ENCODE peak calls at places on chromosomes 2 and 18, in nine cellular contexts. One of them, this sample, is unnamed.

GRCh38 chr2:45734336-45734735 is 82.9 kb downstream of the PRKCE start:
- DNase-seq in HS-5: no peak
- DNase-seq in activated CD4-positive, alpha-beta T cell treated with anti-CD3 and anti-CD28 coated beads for 48 hours: no peak
- DNase-seq in astrocyte of the hippocampus: no peak
- DNase-seq in activated T-helper 1 cell treated with Interleukin-2 at 50 U/mL for 16 hours: no peak
- DNase-seq in mesendoderm: no peak
- DNase-seq in activated gamma-delta T cell treated with Interleukin-2 at 50 U/mL for 16 hours: no peak
- DNase-seq in NCI-H748 treated with DMSO at 0.1 percent for 48 hours: no peak
- DNase-seq in SK-N-SH: no peak
- DNase-seq in this sample: no peak

GRCh38 chr2:46997884-46998283 is 82.3 kb upstream of the MCFD2 start:
- DNase-seq in HS-5: no peak
- DNase-seq in activated CD4-positive, alpha-beta T cell treated with anti-CD3 and anti-CD28 coated beads for 48 hours: no peak
- DNase-seq in astrocyte of the hippocampus: no peak
- DNase-seq in activated T-helper 1 cell treated with Interleukin-2 at 50 U/mL for 16 hours: no peak
- DNase-seq in mesendoderm: no peak
- DNase-seq in activated gamma-delta T cell treated with Interleukin-2 at 50 U/mL for 16 hours: no peak
- DNase-seq in NCI-H748 treated with DMSO at 0.1 percent for 48 hours: no peak
- DNase-seq in SK-N-SH: no peak
- DNase-seq in this sample: no peak

GRCh38 chr2:79887747-79888374 is 375.0 kb downstream of the CTNNA2 start:
- DNase-seq in HS-5: peak
- DNase-seq in activated CD4-positive, alpha-beta T cell treated with anti-CD3 and anti-CD28 coated beads for 48 hours: peak
- DNase-seq in astrocyte of the hippocampus: peak
- DNase-seq in activated T-helper 1 cell treated with Interleukin-2 at 50 U/mL for 16 hours: no peak
- DNase-seq in mesendoderm: peak
- DNase-seq in activated gamma-delta T cell treated with Interleukin-2 at 50 U/mL for 16 hours: no peak
- DNase-seq in NCI-H748 treated with DMSO at 0.1 percent for 48 hours: peak
- DNase-seq in SK-N-SH: peak
- DNase-seq in this sample: no peak

GRCh38 chr2:67503066-67503795 is 106.1 kb downstream of the ETAA1 start:
- DNase-seq in HS-5: peak
- DNase-seq in activated CD4-positive, alpha-beta T cell treated with anti-CD3 and anti-CD28 coated beads for 48 hours: no peak
- DNase-seq in astrocyte of the hippocampus: peak
- DNase-seq in activated T-helper 1 cell treated with Interleukin-2 at 50 U/mL for 16 hours: no peak
- DNase-seq in mesendoderm: peak
- DNase-seq in activated gamma-delta T cell treated with Interleukin-2 at 50 U/mL for 16 hours: no peak
- DNase-seq in NCI-H748 treated with DMSO at 0.1 percent for 48 hours: no peak
- DNase-seq in SK-N-SH: no peak
- DNase-seq in this sample: no peak

GRCh38 chr2:75641587-75641986 is 5.0 kb upstream of the MRPL19 start:
- DNase-seq in HS-5: no peak
- DNase-seq in activated CD4-positive, alpha-beta T cell treated with anti-CD3 and anti-CD28 coated beads for 48 hours: no peak
- DNase-seq in astrocyte of the hippocampus: peak
- DNase-seq in activated T-helper 1 cell treated with Interleukin-2 at 50 U/mL for 16 hours: no peak
- DNase-seq in mesendoderm: no peak
- DNase-seq in activated gamma-delta T cell treated with Interleukin-2 at 50 U/mL for 16 hours: no peak
- DNase-seq in NCI-H748 treated with DMSO at 0.1 percent for 48 hours: no peak
- DNase-seq in SK-N-SH: no peak
- DNase-seq in this sample: no peak

GRCh38 chr2:57497489-57498096 is 549.0 kb upstream of the VRK2 start:
- DNase-seq in HS-5: peak
- DNase-seq in activated CD4-positive, alpha-beta T cell treated with anti-CD3 and anti-CD28 coated beads for 48 hours: peak
- DNase-seq in astrocyte of the hippocampus: peak
- DNase-seq in activated T-helper 1 cell treated with Interleukin-2 at 50 U/mL for 16 hours: no peak
- DNase-seq in mesendoderm: peak
- DNase-seq in activated gamma-delta T cell treated with Interleukin-2 at 50 U/mL for 16 hours: no peak
- DNase-seq in NCI-H748 treated with DMSO at 0.1 percent for 48 hours: peak
- DNase-seq in SK-N-SH: peak
- DNase-seq in this sample: no peak

GRCh38 chr2:6392966-6393365 is 472.7 kb downstream of the CMPK2 start:
- DNase-seq in HS-5: no peak
- DNase-seq in activated CD4-positive, alpha-beta T cell treated with anti-CD3 and anti-CD28 coated beads for 48 hours: no peak
- DNase-seq in astrocyte of the hippocampus: peak
- DNase-seq in activated T-helper 1 cell treated with Interleukin-2 at 50 U/mL for 16 hours: no peak
- DNase-seq in mesendoderm: no peak
- DNase-seq in activated gamma-delta T cell treated with Interleukin-2 at 50 U/mL for 16 hours: no peak
- DNase-seq in NCI-H748 treated with DMSO at 0.1 percent for 48 hours: no peak
- DNase-seq in SK-N-SH: no peak
- DNase-seq in this sample: peak

GRCh38 chr2:34373586-34374233 is 774.6 kb upstream of the FAM98A start:
- DNase-seq in HS-5: no peak
- DNase-seq in activated CD4-positive, alpha-beta T cell treated with anti-CD3 and anti-CD28 coated beads for 48 hours: no peak
- DNase-seq in astrocyte of the hippocampus: no peak
- DNase-seq in activated T-helper 1 cell treated with Interleukin-2 at 50 U/mL for 16 hours: no peak
- DNase-seq in mesendoderm: no peak
- DNase-seq in activated gamma-delta T cell treated with Interleukin-2 at 50 U/mL for 16 hours: no peak
- DNase-seq in NCI-H748 treated with DMSO at 0.1 percent for 48 hours: no peak
- DNase-seq in SK-N-SH: no peak
- DNase-seq in this sample: no peak

GRCh38 chr2:186379052-186379451 is 107.0 kb upstream of the ZC3H15 start:
- DNase-seq in HS-5: no peak
- DNase-seq in activated CD4-positive, alpha-beta T cell treated with anti-CD3 and anti-CD28 coated beads for 48 hours: no peak
- DNase-seq in astrocyte of the hippocampus: no peak
- DNase-seq in activated T-helper 1 cell treated with Interleukin-2 at 50 U/mL for 16 hours: no peak
- DNase-seq in mesendoderm: no peak
- DNase-seq in activated gamma-delta T cell treated with Interleukin-2 at 50 U/mL for 16 hours: no peak
- DNase-seq in NCI-H748 treated with DMSO at 0.1 percent for 48 hours: no peak
- DNase-seq in SK-N-SH: no peak
- DNase-seq in this sample: no peak

GRCh38 chr2:196314780-196315179 is 143.4 kb upstream of the STK17B start:
- DNase-seq in HS-5: no peak
- DNase-seq in activated CD4-positive, alpha-beta T cell treated with anti-CD3 and anti-CD28 coated beads for 48 hours: no peak
- DNase-seq in astrocyte of the hippocampus: peak
- DNase-seq in activated T-helper 1 cell treated with Interleukin-2 at 50 U/mL for 16 hours: no peak
- DNase-seq in mesendoderm: peak
- DNase-seq in activated gamma-delta T cell treated with Interleukin-2 at 50 U/mL for 16 hours: no peak
- DNase-seq in NCI-H748 treated with DMSO at 0.1 percent for 48 hours: no peak
- DNase-seq in SK-N-SH: no peak
- DNase-seq in this sample: no peak

GRCh38 chr2:62099050-62099449 is 96.9 kb upstream of the B3GNT2 start:
- DNase-seq in HS-5: no peak
- DNase-seq in activated CD4-positive, alpha-beta T cell treated with anti-CD3 and anti-CD28 coated beads for 48 hours: no peak
- DNase-seq in astrocyte of the hippocampus: no peak
- DNase-seq in activated T-helper 1 cell treated with Interleukin-2 at 50 U/mL for 16 hours: no peak
- DNase-seq in mesendoderm: no peak
- DNase-seq in activated gamma-delta T cell treated with Interleukin-2 at 50 U/mL for 16 hours: no peak
- DNase-seq in NCI-H748 treated with DMSO at 0.1 percent for 48 hours: no peak
- DNase-seq in SK-N-SH: no peak
- DNase-seq in this sample: no peak

GRCh38 chr2:175414872-175415487 is 233.5 kb upstream of the ATP5MC3 start:
- DNase-seq in HS-5: peak
- DNase-seq in activated CD4-positive, alpha-beta T cell treated with anti-CD3 and anti-CD28 coated beads for 48 hours: peak
- DNase-seq in astrocyte of the hippocampus: peak
- DNase-seq in activated T-helper 1 cell treated with Interleukin-2 at 50 U/mL for 16 hours: no peak
- DNase-seq in mesendoderm: peak
- DNase-seq in activated gamma-delta T cell treated with Interleukin-2 at 50 U/mL for 16 hours: no peak
- DNase-seq in NCI-H748 treated with DMSO at 0.1 percent for 48 hours: peak
- DNase-seq in SK-N-SH: peak
- DNase-seq in this sample: no peak

GRCh38 chr2:24644032-24644431 is 149.2 kb downstream of the PTRHD1 start:
- DNase-seq in HS-5: no peak
- DNase-seq in activated CD4-positive, alpha-beta T cell treated with anti-CD3 and anti-CD28 coated beads for 48 hours: no peak
- DNase-seq in astrocyte of the hippocampus: no peak
- DNase-seq in activated T-helper 1 cell treated with Interleukin-2 at 50 U/mL for 16 hours: no peak
- DNase-seq in mesendoderm: no peak
- DNase-seq in activated gamma-delta T cell treated with Interleukin-2 at 50 U/mL for 16 hours: no peak
- DNase-seq in NCI-H748 treated with DMSO at 0.1 percent for 48 hours: no peak
- DNase-seq in SK-N-SH: no peak
- DNase-seq in this sample: no peak

GRCh38 chr18:10015941-10016819 is 102.4 kb downstream of the VAPA start:
- DNase-seq in HS-5: peak
- DNase-seq in activated CD4-positive, alpha-beta T cell treated with anti-CD3 and anti-CD28 coated beads for 48 hours: no peak
- DNase-seq in astrocyte of the hippocampus: peak
- DNase-seq in activated T-helper 1 cell treated with Interleukin-2 at 50 U/mL for 16 hours: no peak
- DNase-seq in mesendoderm: peak
- DNase-seq in activated gamma-delta T cell treated with Interleukin-2 at 50 U/mL for 16 hours: no peak
- DNase-seq in NCI-H748 treated with DMSO at 0.1 percent for 48 hours: no peak
- DNase-seq in SK-N-SH: peak
- DNase-seq in this sample: no peak